ENCODE peak calls at places on chromosomes 12 and 14, in eight cellular contexts. Q is neural progenitor cell, K is right lobe of liver, R is lung, E is left ventricle myocardium inferior, T is hepatocyte, S is A549, Z is PC-3. M is an unnamed sample.

GRCh38 chr14:103141117-103141796 is 18.0 kb downstream of the TNFAIP2 start:
- DNase-seq in Q (peak; percentile 73), K (no peak), R (peak; percentile 51), E (no peak), T (peak; percentile 46), S (peak; percentile 71), Z (peak; percentile 76), M (peak; percentile 63)

GRCh38 chr12:68290126-68290525 is 36.7 kb upstream of the IL22 start:
- DNase-seq in Q (no peak), K (no peak), R (no peak), E (no peak), T (no peak), S (no peak), Z (no peak), M (no peak)

GRCh38 chr12:32981139-32981538 is 84.6 kb upstream of the PKP2 start:
- DNase-seq in Q (no peak), K (no peak), R (no peak), E (no peak), T (no peak), S (no peak), Z (peak; percentile 43), M (no peak)

GRCh38 chr14:71527807-71528206 is 404.4 kb upstream of the RGS6 start:
- DNase-seq in Q (no peak), K (no peak), R (no peak), E (no peak), T (no peak), S (no peak), Z (no peak), M (no peak)

GRCh38 chr14:26281280-26281998 is 316.4 kb downstream of the NOVA1 start:
- DNase-seq in Q (no peak), K (no peak), R (no peak), E (no peak), T (peak; percentile 37), S (peak; percentile 5), Z (peak; percentile 82), M (peak; percentile 88)

GRCh38 chr14:37623552-37623951 is 28.1 kb downstream of the TTC6 start:
- DNase-seq in Q (no peak), K (peak; percentile 69), R (no peak), E (no peak), T (peak; percentile 30), S (no peak), Z (peak; percentile 99), M (no peak)

GRCh38 chr14:97788846-97789528 is 991.8 kb downstream of the VRK1 start:
- DNase-seq in Q (no peak), K (no peak), R (no peak), E (no peak), T (no peak), S (no peak), Z (no peak), M (no peak)

GRCh38 chr14:91376547-91377477 is 40.8 kb downstream of the CCDC88C start:
- DNase-seq in Q (no peak), K (no peak), R (no peak), E (no peak), T (no peak), S (no peak), Z (no peak), M (peak; percentile 54)

GRCh38 chr12:53045646-53046045 is 4.2 kb upstream of the TNS2 start:
- DNase-seq in Q (no peak), K (no peak), R (no peak), E (no peak), T (peak; percentile 39), S (no peak), Z (no peak), M (no peak)

GRCh38 chr12:76508128-76508661 is 51.4 kb downstream of the OSBPL8 start:
- DNase-seq in Q (no peak), K (no peak), R (no peak), E (no peak), T (no peak), S (no peak), Z (peak; percentile 39), M (no peak)

GRCh38 chr12:94982456-94982855 is 21.0 kb downstream of the NDUFA12 start:
- DNase-seq in Q (peak; percentile 19), K (no peak), R (no peak), E (no peak), T (no peak), S (no peak), Z (no peak), M (no peak)

GRCh38 chr14:35553808-35554207 is 19.8 kb downstream of the INSM2 start:
- DNase-seq in Q (no peak), K (no peak), R (no peak), E (no peak), T (no peak), S (no peak), Z (peak; percentile 35), M (peak; percentile 19)

GRCh38 chr12:62995097-62995496 is 60.1 kb upstream of the PPM1H start:
- DNase-seq in Q (peak; percentile 47), K (no peak), R (no peak), E (no peak), T (no peak), S (no peak), Z (no peak), M (no peak)

GRCh38 chr12:104565606-104566243 is 109.0 kb downstream of the CHST11 start:
- DNase-seq in Q (no peak), K (no peak), R (no peak), E (no peak), T (no peak), S (no peak), Z (no peak), M (no peak)

GRCh38 chr12:117044790-117045174 is 54.4 kb downstream of the TESC start:
- DNase-seq in Q (no peak), K (no peak), R (no peak), E (no peak), T (no peak), S (no peak), Z (no peak), M (no peak)

GRCh38 chr14:74579447-74580274 is 32.4 kb downstream of the LTBP2 start:
- DNase-seq in Q (no peak), K (no peak), R (no peak), E (no peak), T (no peak), S (peak; percentile 94), Z (peak; percentile 97), M (peak; percentile 87)

GRCh38 chr14:22598896-22599244 is 770 bp downstream of the ABHD4 start:
- DNase-seq in Q (peak; percentile 22), K (peak; percentile 51), R (peak; percentile 46), E (no peak), T (peak; percentile 83), S (peak; percentile 81), Z (peak; percentile 74), M (peak; percentile 44)

GRCh38 chr12:7061596-7061995 is 1.1 kb downstream of the C1S start:
- DNase-seq in Q (no peak), K (peak; percentile 61), R (no peak), E (no peak), T (no peak), S (no peak), Z (no peak), M (no peak)

GRCh38 chr12:7058850-7059249 is 1.7 kb upstream of the C1S start:
- DNase-seq in Q (no peak), K (no peak), R (no peak), E (no peak), T (no peak), S (no peak), Z (no peak), M (no peak)

GRCh38 chr12:7061138-7061537 is 620 bp downstream of the C1S start:
- DNase-seq in Q (no peak), K (no peak), R (no peak), E (no peak), T (no peak), S (no peak), Z (no peak), M (no peak)

GRCh38 chr12:7059780-7060179 is 738 bp upstream of the C1S start:
- DNase-seq in Q (no peak), K (no peak), R (no peak), E (no peak), T (no peak), S (no peak), Z (no peak), M (no peak)

GRCh38 chr12:7060353-7060954 is at the start of gene C1S:
- DNase-seq in Q (peak; percentile 6), K (peak; percentile 72), R (peak; percentile 78), E (peak; percentile 62), T (peak; percentile 87), S (peak; percentile 93), Z (peak; percentile 44), M (peak; percentile 99)
- TF ChIP-seq CTCF in Q (no peak), K (peak; percentile 82), R (peak; percentile 60), E (peak; percentile 86), T (peak; percentile 72), S (peak; percentile 96), Z (peak; percentile 48), M (peak; percentile 95)

GRCh38 chr14:101236496-101237240 is 324.6 kb upstream of the DIO3 start:
- DNase-seq in Q (no peak), K (no peak), R (no peak), E (no peak), T (no peak), S (no peak), Z (no peak), M (no peak)
- H3K27ac ChIP-seq in Q (no peak overlapping the region), K (no peak overlapping the region), R (no peak overlapping the region), E (no peak overlapping the region), T (no peak overlapping the region), S (no peak overlapping the region), Z (no peak overlapping the region), M (no peak overlapping the region)

GRCh38 chr12:14656846-14657245 is 39.6 kb downstream of the GUCY2C start:
- DNase-seq in Q (peak; percentile 4), K (no peak), R (no peak), E (no peak), T (no peak), S (no peak), Z (no peak), M (no peak)
- TF ChIP-seq CTCF in Q (peak; percentile 3), K (no peak), R (no peak), E (no peak), T (no peak), S (no peak), Z (no peak), M (no peak)

GRCh38 chr14:64721899-64722298 is 17.7 kb downstream of the PLEKHG3 start:
- DNase-seq in Q (no peak), K (peak; percentile 8), R (no peak), E (no peak), T (no peak), S (no peak), Z (no peak), M (no peak)
- H3K27ac ChIP-seq in Q (no peak overlapping the region), K (peak overlapping the region; percentile 40), R (no peak overlapping the region), E (peak overlapping the region; percentile 80), T (peak overlapping the region; percentile 94), S (peak overlapping the region; percentile 81), Z (peak overlapping the region; percentile 93), M (no peak overlapping the region)

M was measured in cardiac muscle cell.